ENCODE peak calls at places on chromosomes 5 and 9, in ten cellular contexts. C is Ammon's horn; W is stromal cell of bone marrow; Z is NCI-H524; E is stimulated activated naive CD4-positive, alpha-beta T cell; T is hypothalamus; H is stimulated activated CD4-positive, alpha-beta T cell treated with anti-CD3 and anti-CD28 coated beads, Interleukin-12 subunit alpha, Interleukin-12 subunit beta, amount 100 ng/mL, for 24 hours; D is T-helper 17 cell; S is stomach; B is GM04503. O is an unnamed sample.

GRCh38 chr5:179763215-179763945 is 30.4 kb upstream of the LTC4S start:
- DNase-seq in S (peak), C (peak), B (no peak), D (peak), T (no peak), W (peak), Z (peak), H (peak), E (peak), O (peak)

GRCh38 chr5:1804001-1804690 is 2.9 kb downstream of the NDUFS6 start:
- DNase-seq in S (no peak), W (no peak), B (no peak), D (no peak), E (no peak), C (no peak), H (no peak), Z (no peak), T (no peak), O (no peak)

GRCh38 chr5:67693956-67694564 is 497.5 kb upstream of the CD180 start:
- DNase-seq in H (no peak), T (no peak), S (peak), Z (no peak), D (no peak), E (no peak), W (peak), B (peak), C (no peak), O (no peak)

GRCh38 chr5:3029396-3029795 is 277.9 kb upstream of the IRX2 start:
- DNase-seq in W (no peak), B (no peak), E (no peak), S (no peak), D (no peak), H (no peak), T (no peak), C (no peak), Z (no peak), O (no peak)

GRCh38 chr5:3995954-3996619 is 400.5 kb downstream of the IRX1 start:
- DNase-seq in Z (no peak), H (no peak), B (no peak), C (no peak), W (no peak), D (no peak), S (no peak), E (no peak), T (no peak), O (no peak)

GRCh38 chr9:18999173-18999785 is 33.7 kb downstream of the SAXO1 start:
- DNase-seq in W (no peak), H (no peak), T (no peak), D (no peak), B (no peak), S (no peak), Z (no peak), C (no peak), E (no peak), O (no peak)

GRCh38 chr9:19232117-19232829 is 1.8 kb downstream of the DENND4C start:
- DNase-seq in C (no peak), W (no peak), T (no peak), H (no peak), D (no peak), E (no peak), S (no peak), Z (no peak), B (no peak), O (no peak)

GRCh38 chr9:2662496-2662895 is 40.9 kb downstream of the VLDLR start:
- DNase-seq in B (no peak), C (peak), H (no peak), S (peak), T (peak), Z (peak), D (no peak), E (no peak), W (no peak), O (no peak)

GRCh38 chr9:72579190-72579589 is 57.8 kb downstream of the TMC1 start:
- DNase-seq in D (no peak), T (no peak), E (no peak), W (no peak), H (no peak), B (no peak), Z (no peak), C (no peak), S (peak), O (no peak)

GRCh38 chr9:133973791-133974630 is 18.1 kb downstream of the VAV2 start:
- DNase-seq in E (no peak), H (no peak), C (no peak), D (no peak), W (no peak), Z (no peak), B (no peak), T (no peak), S (peak), O (no peak)

GRCh38 chr5:158322620-158323019 is 463.7 kb upstream of the CLINT1 start:
- DNase-seq in E (no peak), S (no peak), H (no peak), B (no peak), D (no peak), T (no peak), Z (no peak), C (no peak), W (no peak), O (no peak)

GRCh38 chr5:172870807-172871431 is 36.9 kb downstream of the ERGIC1 start:
- DNase-seq in E (no peak), H (no peak), T (peak), D (no peak), C (no peak), Z (no peak), B (no peak), S (no peak), W (no peak), O (no peak)

GRCh38 chr5:140236896-140237598 is 62.1 kb downstream of the CYSTM1 start:
- DNase-seq in B (no peak), W (no peak), S (no peak), C (no peak), Z (no peak), H (no peak), T (no peak), E (no peak), D (no peak), O (no peak)

GRCh38 chr9:28105001-28105400 is 531.7 kb upstream of the C9orf72 start:
- DNase-seq in H (no peak), S (no peak), T (no peak), W (no peak), B (no peak), E (no peak), Z (no peak), D (no peak), C (peak), O (no peak)